ENCODE peak calls at places on chromosomes 4 and X, in five cellular contexts. C is H7, E is PC-3, H is mucosa of descending colon, Y is ascending aorta. R is an unnamed sample. For H3K36me3, the result is how much of the 10 kb centered on the place peaks cover.

GRCh38 chrX:12770440-12770839 is 20.8 kb upstream of the PRPS2 start:
- DNase-seq in C (no peak), E (peak), H (peak), Y (no peak), R (no peak)

GRCh38 chr4:55561884-55562283 is 15.2 kb upstream of the CLOCK start:
- DNase-seq in C (no peak), E (no peak), H (no peak), Y (no peak), R (no peak)

GRCh38 chrX:34868633-34869032 is 74.0 kb upstream of the FAM47B start:
- DNase-seq in C (no peak), E (no peak), H (no peak), Y (no peak), R (no peak)

GRCh38 chrX:45847966-45848365 is 647.3 kb upstream of the DIPK2B start:
- DNase-seq in C (no peak), E (no peak), H (no peak), Y (no peak), R (no peak)

GRCh38 chrX:153469811-153470410 is 465 bp downstream of the HAUS7 start:
- DNase-seq in C (peak), E (peak), H (peak), Y (no peak), R (no peak)

GRCh38 chr4:185256444-185256843 is 47.0 kb downstream of the SNX25 start:
- DNase-seq in C (no peak), E (peak), H (no peak), Y (no peak), R (no peak)

GRCh38 chr4:79852305-79852730 is 220.7 kb downstream of the ANTXR2 start:
- DNase-seq in C (peak), E (no peak), H (peak), Y (no peak), R (no peak)

GRCh38 chr4:4762909-4763814 is 96.3 kb upstream of the MSX1 start:
- DNase-seq in C (peak), E (peak), H (no peak), Y (no peak), R (no peak)

GRCh38 chrX:143025628-143026027 is at the start of gene SPANXN4:
- DNase-seq in C (no peak), E (no peak), H (no peak), Y (no peak), R (no peak)

GRCh38 chr4:110106946-110107325 is 91.5 kb downstream of the ELOVL6 start:
- DNase-seq in C (no peak), E (peak), H (no peak), Y (no peak), R (no peak)
- H3K4me3 ChIP-seq in C (no peak), E (peak), H (no peak), Y (no peak), R (no peak)

DNA sequence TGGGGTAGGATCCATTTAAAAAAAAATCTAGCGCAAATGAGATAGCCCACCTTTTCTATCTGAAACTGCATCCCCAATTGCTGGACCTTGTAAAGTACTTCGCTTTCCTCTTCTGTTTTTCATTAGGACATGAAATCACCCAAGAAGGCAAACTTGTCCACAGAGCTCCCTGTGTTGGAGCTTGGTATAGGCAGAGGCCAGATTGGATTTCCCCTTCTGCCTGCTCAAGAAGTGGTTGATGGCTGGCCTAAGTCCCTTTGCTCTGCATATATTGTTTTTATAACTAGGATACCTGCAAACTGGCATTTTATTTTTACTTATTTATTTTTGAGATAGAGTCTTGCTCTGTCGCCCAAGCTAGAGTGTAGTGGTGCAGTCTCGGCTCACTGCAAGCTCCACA is 28.4 kb downstream of the RNF4 start:
- DNase-seq in C (no peak), E (no peak), H (no peak), Y (no peak), R (no peak)
- H3K36me3 ChIP-seq in C (under half), E (under half), H (under half), Y (under half), R (half or more)

DNA sequence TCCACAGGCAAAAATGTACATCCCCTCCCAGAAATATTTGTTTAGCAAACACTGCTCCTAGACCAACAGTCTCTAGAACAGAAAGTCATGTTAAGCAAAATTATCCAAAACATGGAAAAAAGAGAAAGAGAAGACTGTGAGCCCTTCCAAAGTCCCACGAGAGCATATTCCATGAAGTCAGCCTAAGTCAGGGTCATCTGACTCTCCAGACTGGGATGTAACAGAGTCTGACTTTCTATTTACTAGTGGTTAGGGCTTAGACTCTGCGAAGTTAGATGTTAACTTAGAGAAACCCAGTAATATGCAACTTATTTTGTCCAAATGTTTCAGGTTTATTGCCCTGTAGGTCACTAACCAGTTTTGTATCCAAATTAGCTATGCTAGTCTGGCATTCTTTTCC is 102.3 kb downstream of the MID1 start:
- DNase-seq in C (no peak), E (no peak), H (no peak), Y (no peak), R (no peak)
- H3K4me3 ChIP-seq in C (no peak), E (no peak), H (no peak), Y (no peak), R (no peak)

DNA sequence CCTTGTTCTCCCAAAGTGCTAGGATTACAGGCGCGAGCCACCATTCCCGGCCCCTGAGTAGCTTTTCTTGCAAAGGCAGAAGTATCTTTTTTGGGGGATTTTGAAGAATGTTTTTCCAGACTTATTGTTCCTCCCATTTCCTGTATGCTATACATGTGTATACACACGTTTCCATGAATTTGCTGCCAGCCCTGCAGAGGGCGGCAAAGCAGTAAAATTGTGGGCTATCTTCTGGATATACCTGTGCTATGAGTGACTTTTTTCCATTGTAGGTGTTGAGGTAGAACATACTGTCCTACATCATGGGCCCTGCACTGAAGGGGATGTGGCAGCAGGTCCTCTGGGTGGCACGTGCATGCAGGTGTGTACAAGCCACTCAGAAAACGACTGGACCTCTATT is 16.9 kb upstream of the MED28 start:
- DNase-seq in C (no peak), E (peak), H (peak), Y (no peak), R (no peak)
- H3K36me3 ChIP-seq in C (under half), E (under half), H (under half), Y (under half), R (half or more)